ENCODE peak calls at places on chromosomes 7 and 10, in six cellular contexts. P is GM23338, H is psoas muscle, Z is hepatocyte, J is PC-3, N is heart left ventricle. U is an unnamed sample.

GRCh38 chr10:43114743-43115611 is 23.3 kb upstream of the CSGALNACT2 start:
- DNase-seq in P (no peak), H (no peak), Z (no peak), J (no peak), N (no peak), U (peak; percentile 67)

GRCh38 chr10:6916601-6917000 is 336.5 kb upstream of the PRKCQ start:
- DNase-seq in P (no peak), H (no peak), Z (no peak), J (no peak), N (no peak), U (no peak)

GRCh38 chr10:48882881-48883280 is 56.8 kb downstream of the LRRC18 start:
- DNase-seq in P (no peak), H (no peak), Z (no peak), J (no peak), N (no peak), U (no peak)

GRCh38 chr7:70647801-70648491 is 484.0 kb upstream of the GALNT17 start:
- DNase-seq in P (no peak), H (no peak), Z (no peak), J (no peak), N (no peak), U (no peak)

GRCh38 chr7:2490306-2490705 is 14.1 kb upstream of the GRIFIN start:
- DNase-seq in P (no peak), H (no peak), Z (no peak), J (no peak), N (no peak), U (peak; percentile 62)

GRCh38 chr7:147774461-147774860 is 816.1 kb upstream of the C7orf33 start:
- DNase-seq in P (no peak), H (no peak), Z (no peak), J (no peak), N (no peak), U (no peak)

GRCh38 chr10:53939654-53940053 is 861.4 kb downstream of the PCDH15 start:
- DNase-seq in P (no peak), H (no peak), Z (no peak), J (no peak), N (no peak), U (no peak)

GRCh38 chr7:87627634-87627994 is 584 bp upstream of the RUNDC3B start:
- DNase-seq in P (peak; percentile 51), H (peak; percentile 20), Z (no peak), J (no peak), N (peak; percentile 17), U (peak; percentile 78)

GRCh38 chr10:43237631-43238446 is 29.0 kb downstream of the RASGEF1A start:
- DNase-seq in P (no peak), H (peak; percentile 2), Z (no peak), J (no peak), N (peak; percentile 7), U (peak; percentile 53)

GRCh38 chr10:24518981-24519597 is 204.6 kb downstream of the ARHGAP21 start:
- DNase-seq in P (peak; percentile 89), H (peak; percentile 27), Z (peak; percentile 85), J (peak; percentile 68), N (peak; percentile 69), U (no peak)

GRCh38 chr10:127899766-127900382 is 7.0 kb upstream of the PTPRE start:
- DNase-seq in P (no peak), H (no peak), Z (no peak), J (no peak), N (no peak), U (no peak)

GRCh38 chr10:93352638-93353383 is 129.3 kb downstream of the MYOF start:
- DNase-seq in P (peak; percentile 77), H (no peak), Z (peak; percentile 68), J (peak; percentile 60), N (no peak), U (no peak)

GRCh38 chr7:44224216-44224950 is 23.6 kb downstream of the YKT6 start:
- DNase-seq in P (no peak), H (peak; percentile 9), Z (no peak), J (no peak), N (no peak), U (peak; percentile 57)

GRCh38 chr10:27457261-27457945 is 46.7 kb upstream of the RAB18 start:
- DNase-seq in P (peak; percentile 4), H (no peak), Z (no peak), J (no peak), N (no peak), U (no peak)

GRCh38 chr10:70348228-70348850 is 34.1 kb downstream of the LRRC20 start:
- DNase-seq in P (peak; percentile 77), H (no peak), Z (peak; percentile 42), J (peak; percentile 82), N (no peak), U (no peak)

GRCh38 chr7:23570592-23571200 is 26.5 kb upstream of the CCDC126 start:
- DNase-seq in P (peak; percentile 91), H (peak; percentile 64), Z (peak; percentile 82), J (peak; percentile 86), N (peak; percentile 74), U (peak; percentile 54)

GRCh38 chr7:139471740-139472353 is 11.6 kb downstream of the KLRG2 start:
- DNase-seq in P (no peak), H (no peak), Z (no peak), J (peak; percentile 41), N (no peak), U (no peak)

GRCh38 chr10:43117031-43117776 is 21.0 kb upstream of the CSGALNACT2 start:
- DNase-seq in P (no peak), H (no peak), Z (no peak), J (no peak), N (no peak), U (peak; percentile 53)

GRCh38 chr10:22318772-22319171 is 2.1 kb upstream of the BMI1 start:
- DNase-seq in P (no peak), H (no peak), Z (no peak), J (peak; percentile 47), N (no peak), U (no peak)

DNA sequence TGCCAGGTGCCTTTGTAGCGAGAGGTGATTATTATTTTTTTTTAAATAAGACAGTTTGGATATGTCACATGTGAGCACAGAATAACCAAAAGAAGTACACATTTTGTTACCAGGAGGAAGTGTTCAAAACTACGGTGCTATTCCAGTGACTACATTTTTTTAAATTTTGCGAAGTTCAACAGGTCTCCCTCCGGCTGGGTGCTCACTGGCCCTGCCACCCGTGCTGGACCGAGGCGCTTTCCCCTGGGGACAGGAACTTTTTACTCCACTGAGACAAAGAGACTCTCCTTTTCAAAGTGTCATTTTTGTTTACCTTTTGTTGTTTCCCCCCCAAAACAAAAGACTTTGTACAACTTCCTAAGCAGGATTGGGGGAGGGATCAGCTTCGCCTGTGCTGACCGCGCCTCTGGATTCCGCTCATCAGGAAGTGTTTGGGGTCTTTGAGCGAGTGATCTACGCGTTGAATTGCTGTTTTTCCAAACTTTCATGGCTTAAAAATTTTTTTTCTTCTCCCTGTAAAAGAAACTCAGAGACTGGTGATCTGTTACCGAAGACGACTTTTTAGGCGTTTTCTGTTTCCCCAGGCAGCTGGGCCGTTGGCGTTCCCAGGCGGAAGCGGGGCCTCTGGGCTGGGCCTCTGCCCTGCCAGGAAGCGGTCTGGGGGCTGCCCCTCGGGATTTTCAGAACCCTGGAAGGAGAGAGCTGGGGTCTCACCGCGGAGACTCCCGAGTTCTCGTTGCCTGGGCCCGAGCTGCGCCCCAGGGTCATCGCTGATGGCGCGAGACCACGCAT is 7.2 kb downstream of the EN2 start:
- DNase-seq in P (no peak), H (no peak), Z (no peak), J (no peak), N (no peak), U (no peak)
- H3K36me3 ChIP-seq in P (no peaks in the 10 kb centered on the region), H (no peaks in the 10 kb centered on the region), Z (no peaks in the 10 kb centered on the region), J (no peaks in the 10 kb centered on the region), N (no peaks in the 10 kb centered on the region), U (no peaks in the 10 kb centered on the region)

GRCh38 chr7:29808075-29808786 is 1.9 kb downstream of the WIPF3 start:
- DNase-seq in P (no peak), H (no peak), Z (no peak), J (no peak), N (no peak), U (no peak)
- H3K4me3 ChIP-seq in P (peak overlapping the region; percentile 79), H (peak overlapping the region; percentile 80), Z (no peak overlapping the region), J (peak overlapping the region; percentile 65), N (no peak overlapping the region), U (no peak overlapping the region)

DNA sequence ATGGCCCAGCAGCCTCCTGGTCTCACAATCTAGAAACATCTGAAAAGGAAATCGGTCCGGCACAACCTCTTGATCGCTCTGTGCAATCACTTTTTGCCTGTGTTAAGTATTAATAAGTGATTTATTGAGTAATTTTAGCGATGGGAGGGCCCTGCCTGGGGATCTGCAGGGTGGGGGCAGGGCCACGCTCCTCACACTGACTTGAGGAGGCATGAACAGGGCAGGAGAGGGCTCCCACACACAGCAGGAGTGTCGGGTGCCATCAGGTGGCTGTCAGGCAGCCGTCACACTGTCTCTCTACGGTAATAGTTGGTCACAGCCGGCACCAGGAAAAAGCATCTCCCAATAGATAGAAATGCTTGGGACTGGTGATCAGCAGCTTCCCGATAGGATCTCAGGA is 264.7 kb downstream of the ADARB2 start:
- DNase-seq in P (no peak), H (no peak), Z (no peak), J (no peak), N (no peak), U (no peak)
- TF ChIP-seq CTCF in P (no peak), H (no peak), Z (no peak), J (no peak), N (no peak), U (no peak)

DNA sequence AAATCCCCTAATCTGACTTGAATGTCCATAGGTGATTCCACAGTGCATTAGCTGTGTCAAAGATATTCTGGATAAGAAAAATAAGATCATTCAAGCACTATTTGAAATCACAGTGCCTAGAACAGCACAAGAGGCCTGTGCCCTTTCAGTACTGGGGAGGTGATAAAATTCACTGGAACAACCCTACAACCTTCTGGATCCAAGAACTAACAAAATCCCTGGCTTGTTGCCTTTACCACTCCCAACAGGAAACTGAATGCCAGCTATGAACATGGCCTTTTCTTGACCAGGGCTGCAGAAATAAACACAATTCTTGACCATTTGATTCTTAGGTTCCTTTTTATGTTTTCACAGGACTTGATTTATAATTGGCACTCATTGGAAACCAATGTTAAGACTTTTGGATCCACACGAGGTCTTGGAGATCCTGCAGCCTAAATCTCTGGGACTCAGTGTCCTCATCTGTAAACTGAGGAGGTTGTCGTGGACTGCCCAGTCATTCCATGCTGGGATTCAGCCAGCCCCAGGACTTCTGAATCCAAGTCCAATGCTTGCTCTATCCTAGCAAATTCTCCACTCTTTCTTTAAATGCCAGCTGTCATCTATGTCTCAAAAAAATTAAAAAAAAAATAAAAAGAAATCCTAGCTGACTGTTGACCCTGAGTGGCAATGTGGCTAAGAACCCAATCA is 624.7 kb downstream of the KCNMA1 start:
- DNase-seq in P (no peak), H (peak; percentile 35), Z (no peak), J (no peak), N (no peak), U (no peak)
- H3K36me3 ChIP-seq in P (no peaks in the 10 kb centered on the region), H (no peaks in the 10 kb centered on the region), Z (no peaks in the 10 kb centered on the region), J (no peaks in the 10 kb centered on the region), N (no peaks in the 10 kb centered on the region), U (no peaks in the 10 kb centered on the region)

U was measured in left lung.